ENCODE peak calls at places on chromosomes 13 and 19, in five cellular contexts. One of them, this sample, is unnamed.

GRCh38 chr13:89880201-89880600 is 1467.3 kb upstream of the MIR17HG start:
- DNase-seq in aorta: no peak
- DNase-seq in pancreas: no peak
- DNase-seq in heart left ventricle: no peak
- DNase-seq in CD4-positive, CD25-positive, alpha-beta regulatory T cell: no peak
- DNase-seq in this sample: no peak

GRCh38 chr13:42153371-42153770 is 104.9 kb downstream of the DGKH start:
- DNase-seq in aorta: no peak
- DNase-seq in CD4-positive, CD25-positive, alpha-beta regulatory T cell: no peak
- DNase-seq in heart left ventricle: no peak
- DNase-seq in pancreas: no peak
- DNase-seq in this sample: peak; percentile 76

GRCh38 chr13:64985075-64985474 is 2245.1 kb downstream of the PCDH9 start:
- DNase-seq in aorta: no peak
- DNase-seq in CD4-positive, CD25-positive, alpha-beta regulatory T cell: no peak
- DNase-seq in heart left ventricle: no peak
- DNase-seq in pancreas: no peak
- DNase-seq in this sample: no peak

GRCh38 chr19:1769645-1769985 is 16.3 kb downstream of the ONECUT3 start:
- DNase-seq in pancreas: no peak
- DNase-seq in CD4-positive, CD25-positive, alpha-beta regulatory T cell: no peak
- DNase-seq in heart left ventricle: no peak
- DNase-seq in aorta: no peak
- DNase-seq in this sample: no peak

GRCh38 chr19:3936506-3937442 is 3.9 kb downstream of the NMRK2 start:
- DNase-seq in CD4-positive, CD25-positive, alpha-beta regulatory T cell: no peak
- DNase-seq in pancreas: no peak
- DNase-seq in aorta: no peak
- DNase-seq in heart left ventricle: no peak
- DNase-seq in this sample: no peak

GRCh38 chr13:112246731-112247470 is 129.3 kb upstream of the SPACA7 start:
- DNase-seq in pancreas: no peak
- DNase-seq in heart left ventricle: no peak
- DNase-seq in aorta: no peak
- DNase-seq in CD4-positive, CD25-positive, alpha-beta regulatory T cell: no peak
- DNase-seq in this sample: peak; percentile 26

GRCh38 chr13:62779146-62779545 is 1363.5 kb upstream of the PCDH20 start:
- DNase-seq in pancreas: no peak
- DNase-seq in CD4-positive, CD25-positive, alpha-beta regulatory T cell: no peak
- DNase-seq in aorta: no peak
- DNase-seq in heart left ventricle: no peak
- DNase-seq in this sample: no peak

GRCh38 chr13:51068501-51068900 is 42.6 kb downstream of the C13orf42 start:
- DNase-seq in heart left ventricle: no peak
- DNase-seq in pancreas: no peak
- DNase-seq in aorta: no peak
- DNase-seq in CD4-positive, CD25-positive, alpha-beta regulatory T cell: no peak
- DNase-seq in this sample: no peak

GRCh38 chr13:76296751-76297150 is 589.5 kb downstream of the KCTD12 start:
- DNase-seq in heart left ventricle: no peak
- DNase-seq in pancreas: no peak
- DNase-seq in aorta: no peak
- DNase-seq in CD4-positive, CD25-positive, alpha-beta regulatory T cell: no peak
- DNase-seq in this sample: no peak

GRCh38 chr19:44732235-44733014 is 16.1 kb upstream of the BCL3 start:
- DNase-seq in heart left ventricle: no peak
- DNase-seq in CD4-positive, CD25-positive, alpha-beta regulatory T cell: no peak
- DNase-seq in pancreas: no peak
- DNase-seq in aorta: no peak
- DNase-seq in this sample: no peak

GRCh38 chr19:46299004-46299509 is 2.2 kb downstream of the HIF3A start:
- DNase-seq in CD4-positive, CD25-positive, alpha-beta regulatory T cell: no peak
- DNase-seq in heart left ventricle: peak; percentile 96
- DNase-seq in pancreas: peak; percentile 100
- DNase-seq in aorta: peak; percentile 94
- DNase-seq in this sample: peak; percentile 96

GRCh38 chr13:27541386-27541785 is 78.9 kb downstream of the LNX2 start:
- DNase-seq in pancreas: no peak
- DNase-seq in aorta: no peak
- DNase-seq in heart left ventricle: no peak
- DNase-seq in CD4-positive, CD25-positive, alpha-beta regulatory T cell: no peak
- DNase-seq in this sample: no peak

GRCh38 chr13:75474956-75475355 is 7.0 kb downstream of the TBC1D4 start:
- DNase-seq in heart left ventricle: no peak
- DNase-seq in pancreas: no peak
- DNase-seq in CD4-positive, CD25-positive, alpha-beta regulatory T cell: no peak
- DNase-seq in aorta: no peak
- DNase-seq in this sample: peak; percentile 55

GRCh38 chr13:47005761-47006414 is 109.0 kb upstream of the HTR2A start:
- DNase-seq in CD4-positive, CD25-positive, alpha-beta regulatory T cell: no peak
- DNase-seq in pancreas: no peak
- DNase-seq in heart left ventricle: no peak
- DNase-seq in aorta: no peak
- DNase-seq in this sample: peak; percentile 52

GRCh38 chr19:18340990-18341868 is 831 bp downstream of the PGPEP1 start:
- DNase-seq in CD4-positive, CD25-positive, alpha-beta regulatory T cell: peak; percentile 77
- DNase-seq in pancreas: peak; percentile 81
- DNase-seq in heart left ventricle: peak; percentile 60
- DNase-seq in aorta: peak; percentile 72
- DNase-seq in this sample: peak; percentile 93

GRCh38 chr13:110575322-110576069 is 14.0 kb upstream of the RAB20 start:
- DNase-seq in pancreas: peak; percentile 59
- DNase-seq in CD4-positive, CD25-positive, alpha-beta regulatory T cell: peak; percentile 15
- DNase-seq in heart left ventricle: no peak
- DNase-seq in aorta: peak; percentile 67
- DNase-seq in this sample: no peak

GRCh38 chr13:43626994-43627393 is 159.8 kb downstream of the ENOX1 start:
- DNase-seq in pancreas: no peak
- DNase-seq in heart left ventricle: no peak
- DNase-seq in CD4-positive, CD25-positive, alpha-beta regulatory T cell: no peak
- DNase-seq in aorta: no peak
- DNase-seq in this sample: no peak

GRCh38 chr19:46392252-46392801 is 21.0 kb downstream of the CCDC8 start:
- DNase-seq in aorta: peak; percentile 58
- DNase-seq in heart left ventricle: no peak
- DNase-seq in pancreas: peak; percentile 24
- DNase-seq in CD4-positive, CD25-positive, alpha-beta regulatory T cell: no peak
- DNase-seq in this sample: peak; percentile 86

GRCh38 chr19:34232566-34233481 is 21.5 kb upstream of the GARRE1 start:
- DNase-seq in aorta: peak; percentile 82
- DNase-seq in pancreas: peak; percentile 65
- DNase-seq in CD4-positive, CD25-positive, alpha-beta regulatory T cell: peak; percentile 69
- DNase-seq in heart left ventricle: peak; percentile 60
- DNase-seq in this sample: peak; percentile 93

GRCh38 chr13:39963612-39964011 is 308.1 kb downstream of the COG6 start:
- DNase-seq in pancreas: no peak
- DNase-seq in aorta: no peak
- DNase-seq in heart left ventricle: no peak
- DNase-seq in CD4-positive, CD25-positive, alpha-beta regulatory T cell: no peak
- DNase-seq in this sample: no peak

GRCh38 chr19:18294467-18294864 is 13.0 kb upstream of the JUND start:
- DNase-seq in pancreas: no peak
- DNase-seq in heart left ventricle: no peak
- DNase-seq in CD4-positive, CD25-positive, alpha-beta regulatory T cell: peak; percentile 90
- DNase-seq in aorta: peak; percentile 82
- DNase-seq in this sample: peak; percentile 65

GRCh38 chr19:39727070-39727800 is 10.6 kb downstream of the CLC start:
- DNase-seq in aorta: no peak
- DNase-seq in pancreas: no peak
- DNase-seq in heart left ventricle: no peak
- DNase-seq in CD4-positive, CD25-positive, alpha-beta regulatory T cell: no peak
- DNase-seq in this sample: no peak

GRCh38 chr19:29840066-29840950 is 28.5 kb downstream of the CCNE1 start:
- DNase-seq in pancreas: no peak
- DNase-seq in aorta: no peak
- DNase-seq in heart left ventricle: no peak
- DNase-seq in CD4-positive, CD25-positive, alpha-beta regulatory T cell: no peak
- DNase-seq in this sample: no peak

GRCh38 chr13:21361706-21362105 is 97.4 kb downstream of the ZDHHC20 start:
- DNase-seq in heart left ventricle: no peak
- DNase-seq in pancreas: no peak
- DNase-seq in CD4-positive, CD25-positive, alpha-beta regulatory T cell: no peak
- DNase-seq in aorta: no peak
- DNase-seq in this sample: no peak

GRCh38 chr13:26377038-26377437 is 123.1 kb downstream of the CDK8 start:
- DNase-seq in heart left ventricle: no peak
- DNase-seq in pancreas: no peak
- DNase-seq in aorta: no peak
- DNase-seq in CD4-positive, CD25-positive, alpha-beta regulatory T cell: peak; percentile 24
- DNase-seq in this sample: no peak

GRCh38 chr13:49844191-49844590 is 51.7 kb upstream of the KPNA3 start:
- DNase-seq in heart left ventricle: no peak
- DNase-seq in pancreas: no peak
- DNase-seq in aorta: no peak
- DNase-seq in CD4-positive, CD25-positive, alpha-beta regulatory T cell: no peak
- DNase-seq in this sample: no peak

GRCh38 chr13:76856141-76856571 is 30.0 kb downstream of the KCTD12 start:
- DNase-seq in pancreas: no peak
- DNase-seq in heart left ventricle: no peak
- DNase-seq in aorta: no peak
- DNase-seq in CD4-positive, CD25-positive, alpha-beta regulatory T cell: peak; percentile 11
- DNase-seq in this sample: no peak

GRCh38 chr13:24618219-24618955 is 61.8 kb upstream of the ATP12A start:
- DNase-seq in pancreas: no peak
- DNase-seq in CD4-positive, CD25-positive, alpha-beta regulatory T cell: peak; percentile 91
- DNase-seq in aorta: no peak
- DNase-seq in heart left ventricle: no peak
- DNase-seq in this sample: no peak

GRCh38 chr13:41401371-41401770 is 56.0 kb upstream of the RGCC start:
- DNase-seq in pancreas: no peak
- DNase-seq in CD4-positive, CD25-positive, alpha-beta regulatory T cell: no peak
- DNase-seq in aorta: no peak
- DNase-seq in heart left ventricle: no peak
- DNase-seq in this sample: no peak

GRCh38 chr13:80753951-80754350 is 413.0 kb upstream of the SPRY2 start:
- DNase-seq in heart left ventricle: no peak
- DNase-seq in aorta: no peak
- DNase-seq in CD4-positive, CD25-positive, alpha-beta regulatory T cell: no peak
- DNase-seq in pancreas: no peak
- DNase-seq in this sample: no peak

GRCh38 chr13:43303040-43303729 is 279.8 kb downstream of the DNAJC15 start:
- DNase-seq in heart left ventricle: peak; percentile 56
- DNase-seq in pancreas: peak; percentile 73
- DNase-seq in aorta: peak; percentile 68
- DNase-seq in CD4-positive, CD25-positive, alpha-beta regulatory T cell: peak; percentile 16
- DNase-seq in this sample: peak; percentile 86

GRCh38 chr13:40477623-40478608 is 188.5 kb downstream of the FOXO1 start:
- DNase-seq in CD4-positive, CD25-positive, alpha-beta regulatory T cell: no peak
- DNase-seq in pancreas: no peak
- DNase-seq in aorta: peak; percentile 69
- DNase-seq in heart left ventricle: peak; percentile 67
- DNase-seq in this sample: no peak

GRCh38 chr19:310781-311496 is 19.7 kb upstream of the PLPP2 start:
- DNase-seq in heart left ventricle: no peak
- DNase-seq in aorta: no peak
- DNase-seq in pancreas: no peak
- DNase-seq in CD4-positive, CD25-positive, alpha-beta regulatory T cell: no peak
- DNase-seq in this sample: peak; percentile 81

GRCh38 chr19:308471-309205 is 17.4 kb upstream of the PLPP2 start:
- DNase-seq in aorta: no peak
- DNase-seq in pancreas: peak; percentile 53
- DNase-seq in heart left ventricle: no peak
- DNase-seq in CD4-positive, CD25-positive, alpha-beta regulatory T cell: no peak
- DNase-seq in this sample: peak; percentile 69

GRCh38 chr19:309206-309565 is 18.0 kb upstream of the PLPP2 start:
- DNase-seq in CD4-positive, CD25-positive, alpha-beta regulatory T cell: no peak
- DNase-seq in heart left ventricle: no peak
- DNase-seq in pancreas: no peak
- DNase-seq in aorta: no peak
- DNase-seq in this sample: peak; percentile 82

GRCh38 chr19:311813-312261 is 20.6 kb upstream of the PLPP2 start:
- DNase-seq in aorta: no peak
- DNase-seq in pancreas: no peak
- DNase-seq in CD4-positive, CD25-positive, alpha-beta regulatory T cell: no peak
- DNase-seq in heart left ventricle: no peak
- DNase-seq in this sample: no peak

DNA sequence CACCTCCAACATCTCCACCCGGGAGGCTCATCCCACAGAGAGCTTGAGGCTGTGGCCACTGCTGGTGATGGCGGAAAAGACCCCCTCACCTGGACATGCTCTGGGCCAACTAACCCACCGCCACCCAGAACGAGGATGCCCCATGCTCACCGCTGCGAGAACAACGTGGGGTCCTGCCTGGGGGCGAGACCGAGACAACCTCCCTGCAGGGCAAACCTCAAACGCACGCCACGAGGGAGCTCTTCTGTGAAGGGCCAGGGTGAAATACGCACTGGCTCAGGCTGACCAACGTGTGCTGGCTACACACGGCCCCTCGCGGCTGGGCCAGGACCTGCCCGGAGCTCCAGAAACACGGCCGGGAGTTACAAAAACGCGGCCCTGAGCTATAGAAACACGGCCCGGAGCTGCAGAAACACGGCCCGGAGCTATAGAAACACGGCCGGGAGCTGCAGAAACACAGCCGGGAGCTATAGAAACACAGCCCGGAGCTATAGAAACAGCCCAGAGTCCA is 19.0 kb upstream of the PLPP2 start:
- DNase-seq in heart left ventricle: no peak
- DNase-seq in aorta: peak; percentile 44
- DNase-seq in pancreas: no peak
- DNase-seq in CD4-positive, CD25-positive, alpha-beta regulatory T cell: no peak
- DNase-seq in this sample: peak; percentile 75
- H3K36me3 ChIP-seq in heart left ventricle: peaks cover 63% of the 10 kb centered on the region
- H3K36me3 ChIP-seq in aorta: peaks cover 3% of the 10 kb centered on the region
- H3K36me3 ChIP-seq in pancreas: peaks cover 18% of the 10 kb centered on the region
- H3K36me3 ChIP-seq in CD4-positive, CD25-positive, alpha-beta regulatory T cell: peaks cover 35% of the 10 kb centered on the region
- H3K36me3 ChIP-seq in this sample: peaks cover 31% of the 10 kb centered on the region

GRCh38 chr19:49182848-49183375 is 25.3 kb downstream of the TRPM4 start:
- DNase-seq in aorta: no peak
- DNase-seq in heart left ventricle: no peak
- DNase-seq in pancreas: no peak
- DNase-seq in CD4-positive, CD25-positive, alpha-beta regulatory T cell: no peak
- DNase-seq in this sample: peak; percentile 61
- H3K36me3 ChIP-seq in aorta: no peaks in the 10 kb centered on the region
- H3K36me3 ChIP-seq in heart left ventricle: peaks cover 88% of the 10 kb centered on the region
- H3K36me3 ChIP-seq in pancreas: no peaks in the 10 kb centered on the region
- H3K36me3 ChIP-seq in CD4-positive, CD25-positive, alpha-beta regulatory T cell: no peaks in the 10 kb centered on the region
- H3K36me3 ChIP-seq in this sample: peaks cover 55% of the 10 kb centered on the region

DNA sequence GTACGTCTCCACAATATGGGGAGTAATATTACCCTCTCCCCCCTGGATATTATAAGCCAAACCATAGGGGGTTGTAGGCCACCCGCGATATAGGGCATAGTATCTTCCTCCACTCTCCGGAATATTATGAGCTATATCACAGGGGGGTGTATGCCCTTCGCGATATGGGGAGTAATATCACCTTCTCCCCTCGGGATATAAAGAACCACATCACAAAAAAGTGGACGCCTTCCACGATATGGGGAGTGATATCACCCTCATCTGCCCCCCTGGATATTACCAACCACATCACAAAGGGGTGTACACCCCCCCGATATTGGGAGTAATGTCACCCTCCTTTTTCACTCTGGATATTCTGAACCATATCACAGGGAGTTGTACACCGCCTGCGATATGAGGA is 65.5 kb upstream of the CEACAM21 start:
- DNase-seq in aorta: no peak
- DNase-seq in heart left ventricle: no peak
- DNase-seq in CD4-positive, CD25-positive, alpha-beta regulatory T cell: no peak
- DNase-seq in pancreas: no peak
- DNase-seq in this sample: no peak
- H3K36me3 ChIP-seq in aorta: no peaks in the 10 kb centered on the region
- H3K36me3 ChIP-seq in heart left ventricle: no peaks in the 10 kb centered on the region
- H3K36me3 ChIP-seq in CD4-positive, CD25-positive, alpha-beta regulatory T cell: no peaks in the 10 kb centered on the region
- H3K36me3 ChIP-seq in pancreas: no peaks in the 10 kb centered on the region
- H3K36me3 ChIP-seq in this sample: no peaks in the 10 kb centered on the region

GRCh38 chr13:94608586-94608985 is 6.9 kb downstream of the GPR180 start:
- DNase-seq in heart left ventricle: no peak
- DNase-seq in CD4-positive, CD25-positive, alpha-beta regulatory T cell: no peak
- DNase-seq in aorta: no peak
- DNase-seq in pancreas: no peak
- DNase-seq in this sample: no peak
- H3K36me3 ChIP-seq in heart left ventricle: peaks cover 69% of the 10 kb centered on the region
- H3K36me3 ChIP-seq in CD4-positive, CD25-positive, alpha-beta regulatory T cell: peaks cover 16% of the 10 kb centered on the region
- H3K36me3 ChIP-seq in aorta: no peaks in the 10 kb centered on the region
- H3K36me3 ChIP-seq in pancreas: no peaks in the 10 kb centered on the region
- H3K36me3 ChIP-seq in this sample: peaks cover 41% of the 10 kb centered on the region